ENCODE peak calls at places on chromosomes 2 and 18, in seven cellular contexts. One of them, this sample, is unnamed.

GRCh38 chr2:26316041-26316440 is 29.9 kb upstream of the SELENOI start:
- DNase-seq in fibroblast of pulmonary artery: no peak
- DNase-seq in thyroid gland: no peak
- DNase-seq in tibial artery: no peak
- DNase-seq in fibroblast of mammary gland: no peak
- DNase-seq in AG10803: peak; percentile 15
- DNase-seq in GM23338: peak; percentile 43
- DNase-seq in this sample: peak; percentile 18

GRCh38 chr2:30655211-30655610 is 152.0 kb downstream of the CAPN13 start:
- DNase-seq in fibroblast of pulmonary artery: no peak
- DNase-seq in thyroid gland: no peak
- DNase-seq in tibial artery: no peak
- DNase-seq in fibroblast of mammary gland: no peak
- DNase-seq in AG10803: no peak
- DNase-seq in GM23338: no peak
- DNase-seq in this sample: peak; percentile 70

GRCh38 chr2:50388324-50388723 is 643.6 kb downstream of the NRXN1 start:
- DNase-seq in fibroblast of pulmonary artery: no peak
- DNase-seq in thyroid gland: no peak
- DNase-seq in tibial artery: no peak
- DNase-seq in fibroblast of mammary gland: no peak
- DNase-seq in AG10803: no peak
- DNase-seq in GM23338: no peak
- DNase-seq in this sample: no peak

GRCh38 chr2:43311276-43311675 is 84.9 kb upstream of the ZFP36L2 start:
- DNase-seq in fibroblast of pulmonary artery: peak; percentile 96
- DNase-seq in thyroid gland: no peak
- DNase-seq in tibial artery: no peak
- DNase-seq in fibroblast of mammary gland: peak; percentile 66
- DNase-seq in AG10803: peak; percentile 87
- DNase-seq in GM23338: no peak
- DNase-seq in this sample: peak; percentile 96

GRCh38 chr2:238883315-238884004 is 35.6 kb downstream of the TWIST2 start:
- DNase-seq in fibroblast of pulmonary artery: peak; percentile 14
- DNase-seq in thyroid gland: no peak
- DNase-seq in tibial artery: no peak
- DNase-seq in fibroblast of mammary gland: peak; percentile 69
- DNase-seq in AG10803: peak; percentile 95
- DNase-seq in GM23338: no peak
- DNase-seq in this sample: peak; percentile 37

GRCh38 chr18:21112140-21112473 is 494 bp upstream of the ROCK1 start:
- DNase-seq in fibroblast of pulmonary artery: no peak
- DNase-seq in thyroid gland: no peak
- DNase-seq in tibial artery: peak; percentile 70
- DNase-seq in fibroblast of mammary gland: no peak
- DNase-seq in AG10803: no peak
- DNase-seq in GM23338: no peak
- DNase-seq in this sample: no peak

GRCh38 chr18:68533641-68534040 is 181.3 kb downstream of the TMX3 start:
- DNase-seq in fibroblast of pulmonary artery: no peak
- DNase-seq in thyroid gland: no peak
- DNase-seq in tibial artery: no peak
- DNase-seq in fibroblast of mammary gland: peak; percentile 7
- DNase-seq in AG10803: no peak
- DNase-seq in GM23338: no peak
- DNase-seq in this sample: peak; percentile 25

GRCh38 chr2:201363857-201364560 is 6.9 kb upstream of the FLACC1 start:
- DNase-seq in fibroblast of pulmonary artery: peak; percentile 73
- DNase-seq in thyroid gland: no peak
- DNase-seq in tibial artery: no peak
- DNase-seq in fibroblast of mammary gland: peak; percentile 72
- DNase-seq in AG10803: peak; percentile 60
- DNase-seq in GM23338: peak; percentile 80
- DNase-seq in this sample: peak; percentile 81

GRCh38 chr2:205776139-205776538 is 93.8 kb downstream of the NRP2 start:
- DNase-seq in fibroblast of pulmonary artery: peak; percentile 46
- DNase-seq in thyroid gland: peak; percentile 67
- DNase-seq in tibial artery: no peak
- DNase-seq in fibroblast of mammary gland: peak; percentile 48
- DNase-seq in AG10803: peak; percentile 32
- DNase-seq in GM23338: peak; percentile 95
- DNase-seq in this sample: peak; percentile 59

GRCh38 chr2:133794114-133794513 is 225.9 kb upstream of the NCKAP5 start:
- DNase-seq in fibroblast of pulmonary artery: no peak
- DNase-seq in thyroid gland: no peak
- DNase-seq in tibial artery: no peak
- DNase-seq in fibroblast of mammary gland: no peak
- DNase-seq in AG10803: no peak
- DNase-seq in GM23338: no peak
- DNase-seq in this sample: no peak

GRCh38 chr2:220175967-220176366 is 548.5 kb downstream of the SLC4A3 start:
- DNase-seq in fibroblast of pulmonary artery: no peak
- DNase-seq in thyroid gland: no peak
- DNase-seq in tibial artery: no peak
- DNase-seq in fibroblast of mammary gland: no peak
- DNase-seq in AG10803: no peak
- DNase-seq in GM23338: no peak
- DNase-seq in this sample: no peak

GRCh38 chr2:143955416-143956075 is 564.4 kb downstream of the ZEB2 start:
- DNase-seq in fibroblast of pulmonary artery: peak; percentile 80
- DNase-seq in thyroid gland: no peak
- DNase-seq in tibial artery: no peak
- DNase-seq in fibroblast of mammary gland: peak; percentile 75
- DNase-seq in AG10803: peak; percentile 85
- DNase-seq in GM23338: no peak
- DNase-seq in this sample: peak; percentile 89

GRCh38 chr2:70944291-70944690 is 8.6 kb downstream of the ATP6V1B1 start:
- DNase-seq in fibroblast of pulmonary artery: no peak
- DNase-seq in thyroid gland: no peak
- DNase-seq in tibial artery: no peak
- DNase-seq in fibroblast of mammary gland: no peak
- DNase-seq in AG10803: no peak
- DNase-seq in GM23338: no peak
- DNase-seq in this sample: no peak

GRCh38 chr2:18932864-18933263 is 343.5 kb upstream of the NT5C1B start:
- DNase-seq in fibroblast of pulmonary artery: peak; percentile 23
- DNase-seq in thyroid gland: no peak
- DNase-seq in tibial artery: no peak
- DNase-seq in fibroblast of mammary gland: no peak
- DNase-seq in AG10803: peak; percentile 37
- DNase-seq in GM23338: no peak
- DNase-seq in this sample: peak; percentile 22

GRCh38 chr2:219228745-219229374 is 576 bp downstream of the ATG9A start:
- DNase-seq in fibroblast of pulmonary artery: no peak
- DNase-seq in thyroid gland: no peak
- DNase-seq in tibial artery: no peak
- DNase-seq in fibroblast of mammary gland: no peak
- DNase-seq in AG10803: no peak
- DNase-seq in GM23338: no peak
- DNase-seq in this sample: no peak

GRCh38 chr2:219123356-219124143 is 37.1 kb downstream of the NHEJ1 start:
- DNase-seq in fibroblast of pulmonary artery: no peak
- DNase-seq in thyroid gland: no peak
- DNase-seq in tibial artery: no peak
- DNase-seq in fibroblast of mammary gland: no peak
- DNase-seq in AG10803: no peak
- DNase-seq in GM23338: no peak
- DNase-seq in this sample: no peak

GRCh38 chr18:79911871-79912270 is 39.6 kb downstream of the SLC66A2 start:
- DNase-seq in fibroblast of pulmonary artery: no peak
- DNase-seq in thyroid gland: no peak
- DNase-seq in tibial artery: no peak
- DNase-seq in fibroblast of mammary gland: no peak
- DNase-seq in AG10803: no peak
- DNase-seq in GM23338: no peak
- DNase-seq in this sample: no peak

GRCh38 chr2:223797811-223798721 is 39.3 kb downstream of the AP1S3 start:
- DNase-seq in fibroblast of pulmonary artery: peak; percentile 71
- DNase-seq in thyroid gland: no peak
- DNase-seq in tibial artery: no peak
- DNase-seq in fibroblast of mammary gland: peak; percentile 58
- DNase-seq in AG10803: peak; percentile 36
- DNase-seq in GM23338: peak; percentile 24
- DNase-seq in this sample: peak; percentile 72

GRCh38 chr2:21038403-21039073 is 5.3 kb downstream of the APOB start:
- DNase-seq in fibroblast of pulmonary artery: peak; percentile 25
- DNase-seq in thyroid gland: no peak
- DNase-seq in tibial artery: no peak
- DNase-seq in fibroblast of mammary gland: peak; percentile 5
- DNase-seq in AG10803: peak; percentile 34
- DNase-seq in GM23338: no peak
- DNase-seq in this sample: peak; percentile 38

GRCh38 chr18:40607741-40608140 is 1347.3 kb upstream of the PIK3C3 start:
- DNase-seq in fibroblast of pulmonary artery: peak; percentile 4
- DNase-seq in thyroid gland: no peak
- DNase-seq in tibial artery: no peak
- DNase-seq in fibroblast of mammary gland: no peak
- DNase-seq in AG10803: no peak
- DNase-seq in GM23338: no peak
- DNase-seq in this sample: no peak

GRCh38 chr2:25570161-25570840 is 103.1 kb downstream of the DTNB start:
- DNase-seq in fibroblast of pulmonary artery: peak; percentile 76
- DNase-seq in thyroid gland: peak; percentile 32
- DNase-seq in tibial artery: no peak
- DNase-seq in fibroblast of mammary gland: peak; percentile 66
- DNase-seq in AG10803: peak; percentile 59
- DNase-seq in GM23338: no peak
- DNase-seq in this sample: peak; percentile 22

GRCh38 chr2:8494589-8494988 is 187.3 kb upstream of the ID2 start:
- DNase-seq in fibroblast of pulmonary artery: peak; percentile 3
- DNase-seq in thyroid gland: peak; percentile 39
- DNase-seq in tibial artery: no peak
- DNase-seq in fibroblast of mammary gland: no peak
- DNase-seq in AG10803: no peak
- DNase-seq in GM23338: no peak
- DNase-seq in this sample: no peak

DNA sequence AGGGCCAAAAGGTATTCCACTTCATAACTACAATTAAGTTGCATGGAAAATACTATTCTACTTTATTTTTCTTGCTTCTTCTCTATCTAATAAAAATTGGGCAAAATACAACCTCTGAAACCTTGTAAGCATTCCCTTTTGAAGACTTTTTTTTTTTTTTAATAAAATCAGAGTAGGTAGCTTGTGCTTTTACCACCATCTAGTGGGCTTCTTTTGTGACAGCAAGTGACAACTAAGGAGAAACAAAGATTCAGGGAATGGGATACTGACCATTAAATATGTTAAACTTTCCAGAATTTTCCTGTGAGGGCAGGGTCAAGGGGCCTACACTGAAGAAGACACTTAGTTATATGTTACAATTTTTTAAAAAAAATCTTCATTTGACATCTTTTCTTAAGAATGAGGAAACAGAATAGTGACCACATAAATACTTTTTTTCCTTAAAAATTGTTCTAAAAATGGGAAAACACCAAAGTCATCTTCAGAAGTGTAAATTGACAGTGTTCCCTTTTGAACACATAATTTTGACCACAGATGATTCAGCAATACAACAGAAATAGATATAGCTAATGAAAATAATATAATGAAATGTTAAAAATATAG is 1183.2 kb upstream of the ACVR2A start:
- DNase-seq in fibroblast of pulmonary artery: peak; percentile 71
- DNase-seq in thyroid gland: no peak
- DNase-seq in tibial artery: no peak
- DNase-seq in fibroblast of mammary gland: peak; percentile 61
- DNase-seq in AG10803: peak; percentile 41
- DNase-seq in GM23338: peak; percentile 76
- DNase-seq in this sample: peak; percentile 75
- TF ChIP-seq CTCF in fibroblast of pulmonary artery: peak; percentile 72
- TF ChIP-seq CTCF in thyroid gland: peak; percentile 16
- TF ChIP-seq CTCF in tibial artery: peak; percentile 12
- TF ChIP-seq CTCF in fibroblast of mammary gland: peak; percentile 64
- TF ChIP-seq CTCF in AG10803: peak; percentile 75
- TF ChIP-seq CTCF in GM23338: peak; percentile 69
- TF ChIP-seq CTCF in this sample: peak; percentile 68

GRCh38 chr2:237132799-237133198 is 47.1 kb downstream of the COPS8 start:
- DNase-seq in fibroblast of pulmonary artery: no peak
- DNase-seq in thyroid gland: no peak
- DNase-seq in tibial artery: no peak
- DNase-seq in fibroblast of mammary gland: no peak
- DNase-seq in AG10803: no peak
- DNase-seq in GM23338: peak; percentile 89
- DNase-seq in this sample: no peak
- TF ChIP-seq CTCF in fibroblast of pulmonary artery: peak; percentile 18
- TF ChIP-seq CTCF in thyroid gland: no peak
- TF ChIP-seq CTCF in tibial artery: no peak
- TF ChIP-seq CTCF in fibroblast of mammary gland: peak; percentile 21
- TF ChIP-seq CTCF in AG10803: peak; percentile 13
- TF ChIP-seq CTCF in GM23338: peak; percentile 88
- TF ChIP-seq CTCF in this sample: peak; percentile 33

GRCh38 chr2:60294901-60295590 is 258.4 kb downstream of the BCL11A start:
- DNase-seq in fibroblast of pulmonary artery: no peak
- DNase-seq in thyroid gland: no peak
- DNase-seq in tibial artery: no peak
- DNase-seq in fibroblast of mammary gland: no peak
- DNase-seq in AG10803: no peak
- DNase-seq in GM23338: no peak
- DNase-seq in this sample: no peak
- TF ChIP-seq CTCF in fibroblast of pulmonary artery: no peak
- TF ChIP-seq CTCF in thyroid gland: no peak
- TF ChIP-seq CTCF in tibial artery: no peak
- TF ChIP-seq CTCF in fibroblast of mammary gland: no peak
- TF ChIP-seq CTCF in AG10803: no peak
- TF ChIP-seq CTCF in GM23338: no peak
- TF ChIP-seq CTCF in this sample: no peak

DNA sequence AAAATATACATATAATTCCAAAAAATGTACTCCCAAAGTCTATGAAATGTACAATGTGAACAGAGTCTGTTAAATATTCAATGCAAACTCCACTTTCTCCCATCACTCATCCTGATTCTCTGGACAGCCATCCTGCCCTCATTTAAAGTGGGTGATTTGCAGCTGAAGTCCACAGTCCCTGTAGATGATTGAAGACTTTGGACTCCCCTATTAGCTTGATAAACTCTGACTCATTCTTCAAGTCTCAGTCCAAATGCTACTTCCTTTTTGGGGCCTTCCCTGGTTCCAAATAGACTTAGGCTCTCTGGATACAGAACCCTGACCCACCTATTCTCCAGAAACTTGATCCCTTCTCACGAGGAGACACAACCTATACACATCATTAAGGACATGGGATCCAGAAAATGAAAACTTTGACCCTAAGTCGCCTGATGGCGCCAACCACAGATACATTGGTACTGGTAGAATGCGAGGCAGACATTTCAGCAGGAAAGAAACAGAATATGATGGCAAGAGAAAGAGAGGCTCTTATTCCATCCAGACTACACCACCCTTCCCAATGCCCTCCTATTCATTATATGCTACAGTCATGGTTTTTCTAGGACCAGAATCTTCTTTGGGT is 122.7 kb downstream of the VIT start:
- DNase-seq in fibroblast of pulmonary artery: no peak
- DNase-seq in thyroid gland: no peak
- DNase-seq in tibial artery: no peak
- DNase-seq in fibroblast of mammary gland: no peak
- DNase-seq in AG10803: no peak
- DNase-seq in GM23338: peak; percentile 61
- DNase-seq in this sample: no peak
- TF ChIP-seq CTCF in fibroblast of pulmonary artery: no peak
- TF ChIP-seq CTCF in thyroid gland: no peak
- TF ChIP-seq CTCF in tibial artery: no peak
- TF ChIP-seq CTCF in fibroblast of mammary gland: no peak
- TF ChIP-seq CTCF in AG10803: no peak
- TF ChIP-seq CTCF in GM23338: peak; percentile 78
- TF ChIP-seq CTCF in this sample: no peak